ENCODE peak calls at places on chromosome 12, in nine cellular contexts. K is NCI-H2081; O is T-helper 1 cell; M is HEK293T; R is GM13977; I is cardiac muscle cell; B is activated T-cell treated with anti-CD3 and anti-CD28 coated beads for 1 hour; S is EH; F is stimulated activated CD4-positive, alpha-beta T cell treated with anti-CD3 and anti-CD28 coated beads, Interleukin-1b, Interleukin-23, amount 100 ng/mL, for 1 hour. H is an unnamed sample.

GRCh38 chr12:72264548-72265175 is 7.5 kb upstream of the TRHDE start:
- DNase-seq in M (peak; percentile 15), I (peak; percentile 44), S (peak; percentile 54), O (no peak), K (peak; percentile 15), F (no peak), B (no peak), R (peak; percentile 7), H (no peak)

GRCh38 chr12:69519871-69520270 is 49.7 kb downstream of the FRS2 start:
- DNase-seq in S (peak; percentile 79), F (no peak), K (no peak), R (no peak), O (no peak), M (no peak), B (no peak), I (no peak), H (no peak)

GRCh38 chr12:40063424-40063823 is 42.5 kb downstream of the SLC2A13 start:
- DNase-seq in R (no peak), F (no peak), M (no peak), B (no peak), S (no peak), O (no peak), K (peak; percentile 95), I (peak; percentile 20), H (no peak)

GRCh38 chr12:47304161-47304560 is 224.4 kb upstream of the AMIGO2 start:
- DNase-seq in S (no peak), B (no peak), M (no peak), O (no peak), F (no peak), I (no peak), R (no peak), K (no peak), H (no peak)

GRCh38 chr12:4279120-4279690 is 5.6 kb downstream of the CCND2 start:
- DNase-seq in F (no peak), S (no peak), I (no peak), R (no peak), K (no peak), B (no peak), M (no peak), O (no peak), H (no peak)

GRCh38 chr12:49342914-49343731 is 3.6 kb upstream of the DNAJC22 start:
- DNase-seq in R (peak; percentile 58), F (no peak), M (no peak), B (no peak), O (no peak), K (no peak), I (no peak), S (no peak), H (no peak)

GRCh38 chr12:124231980-124232653 is 62.8 kb upstream of the RFLNA start:
- DNase-seq in O (no peak), I (no peak), S (no peak), M (no peak), K (peak; percentile 91), F (no peak), B (no peak), R (no peak), H (no peak)

GRCh38 chr12:22729898-22730443 is 105.0 kb downstream of the ETNK1 start:
- DNase-seq in R (no peak), B (no peak), K (no peak), M (no peak), F (no peak), O (no peak), S (peak; percentile 97), I (no peak), H (no peak)

GRCh38 chr12:48981757-48982157 is 3.6 kb downstream of the WNT1 start:
- DNase-seq in K (no peak), B (no peak), M (no peak), I (no peak), S (no peak), R (no peak), O (no peak), F (no peak), H (no peak)

GRCh38 chr12:30880061-30880460 is 46.5 kb upstream of the TSPAN11 start:
- DNase-seq in M (no peak), B (no peak), F (no peak), O (no peak), I (peak; percentile 17), R (no peak), S (no peak), K (no peak), H (no peak)

GRCh38 chr12:118357327-118358007 is 15.2 kb downstream of the TAOK3 start:
- DNase-seq in S (peak; percentile 75), K (no peak), O (peak; percentile 69), R (peak; percentile 60), I (no peak), F (no peak), B (no peak), M (peak; percentile 47), H (peak; percentile 62)

H was measured in GM06990.